ENCODE peak calls at places on chromosomes 5 and 9, in five cellular contexts. L is RWPE1, R is transverse colon, E is prostate gland, C is sigmoid colon. U is an unnamed sample.

GRCh38 chr9:89525673-89526374 is 27.9 kb upstream of the SEMA4D start:
- DNase-seq in L (no peak), R (no peak), C (no peak), E (no peak), U (no peak)

GRCh38 chr5:1879292-1880263 is 3.1 kb downstream of the IRX4 start:
- DNase-seq in L (no peak), E (no peak), R (no peak), C (no peak), U (no peak)

GRCh38 chr5:116482394-116482793 is 92.2 kb downstream of the SEMA6A start:
- DNase-seq in R (no peak), L (no peak), E (no peak), C (no peak), U (no peak)

GRCh38 chr5:107704686-107705389 is 34.1 kb upstream of the EFNA5 start:
- DNase-seq in L (no peak), C (no peak), E (no peak), R (no peak), U (no peak)

GRCh38 chr5:37043693-37044092 is 167.1 kb downstream of the NIPBL start:
- DNase-seq in E (no peak), R (no peak), C (no peak), L (no peak), U (no peak)

GRCh38 chr9:13705356-13705755 is 425.9 kb upstream of the MPDZ start:
- DNase-seq in E (no peak), L (no peak), R (no peak), C (no peak), U (no peak)

GRCh38 chr5:163509288-163510040 is 4.0 kb downstream of the MAT2B start:
- DNase-seq in R (peak; percentile 39), L (peak; percentile 94), C (no peak), E (peak; percentile 38), U (peak; percentile 78)

GRCh38 chr5:158234323-158235158 is 375.6 kb upstream of the CLINT1 start:
- DNase-seq in R (no peak), E (no peak), C (no peak), L (no peak), U (no peak)

GRCh38 chr9:130927995-130928900 is 10.8 kb downstream of the FIBCD1 start:
- DNase-seq in R (peak; percentile 32), C (no peak), E (peak; percentile 34), L (peak; percentile 96), U (peak; percentile 61)

GRCh38 chr9:104386425-104387069 is 117.5 kb upstream of the OR13F1 start:
- DNase-seq in E (no peak), L (peak; percentile 64), C (no peak), R (no peak), U (peak; percentile 5)

GRCh38 chr9:112787942-112788341 is 37.4 kb downstream of the SNX30 start:
- DNase-seq in L (no peak), R (no peak), E (no peak), C (no peak), U (no peak)

GRCh38 chr9:119332522-119332921 is 36.7 kb downstream of the BRINP1 start:
- DNase-seq in R (no peak), L (no peak), C (no peak), E (no peak), U (no peak)

GRCh38 chr5:149532413-149532812 is 18.8 kb downstream of the CSNK1A1 start:
- DNase-seq in R (no peak), C (no peak), L (no peak), E (no peak), U (no peak)

GRCh38 chr5:149528661-149529060 is 22.6 kb downstream of the CSNK1A1 start:
- DNase-seq in L (no peak), C (no peak), E (no peak), R (no peak), U (peak; percentile 18)

GRCh38 chr5:149521739-149522373 is 29.4 kb downstream of the CSNK1A1 start:
- DNase-seq in E (no peak), L (no peak), R (no peak), C (no peak), U (no peak)

GRCh38 chr5:149529463-149529862 is 21.8 kb downstream of the CSNK1A1 start:
- DNase-seq in C (peak; percentile 25), L (no peak), R (no peak), E (no peak), U (no peak)

GRCh38 chr5:149526855-149527590 is 24.2 kb downstream of the CSNK1A1 start:
- DNase-seq in C (no peak), R (no peak), E (no peak), L (no peak), U (no peak)
- H3K27ac ChIP-seq in C (peak overlapping the region; percentile 37), R (peak overlapping the region; percentile 39), E (no peak overlapping the region), L (peak overlapping the region; percentile 60), U (peak overlapping the region; percentile 3)

GRCh38 chr5:104146652-104147051 is 584.1 kb upstream of the NUDT12 start:
- DNase-seq in R (no peak), C (no peak), E (no peak), L (no peak), U (no peak)
- H3K27ac ChIP-seq in R (no peak overlapping the region), C (no peak overlapping the region), E (no peak overlapping the region), L (no peak overlapping the region), U (no peak overlapping the region)

GRCh38 chr5:82297711-82298110 is 19.6 kb upstream of the RPS23 start:
- DNase-seq in L (no peak), C (no peak), R (no peak), E (no peak), U (no peak)
- H3K27ac ChIP-seq in L (no peak overlapping the region), C (no peak overlapping the region), R (no peak overlapping the region), E (no peak overlapping the region), U (no peak overlapping the region)

DNA sequence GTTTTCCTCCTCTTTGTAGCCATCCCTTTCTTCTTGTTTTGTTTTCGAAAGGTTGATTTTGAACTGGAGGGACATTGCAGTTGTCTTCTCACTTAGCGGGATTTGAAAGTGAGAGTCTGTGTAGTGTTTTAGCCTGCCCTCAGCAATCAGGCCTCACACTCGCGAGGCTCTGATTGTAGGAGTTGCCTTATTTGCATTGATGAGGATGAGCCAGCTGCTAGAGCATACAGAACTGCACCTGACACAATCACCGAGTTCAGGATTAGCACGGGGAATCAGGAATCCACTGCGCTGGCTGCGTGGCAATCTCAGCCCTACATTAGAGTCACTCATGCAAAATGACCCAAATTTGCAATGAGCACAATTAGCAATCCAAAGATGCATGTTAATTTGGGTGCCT is 122.5 kb upstream of the TMEM161B start:
- DNase-seq in C (no peak), R (no peak), E (no peak), L (no peak), U (no peak)
- H3K27ac ChIP-seq in C (no peak overlapping the region), R (no peak overlapping the region), E (no peak overlapping the region), L (no peak overlapping the region), U (no peak overlapping the region)

DNA sequence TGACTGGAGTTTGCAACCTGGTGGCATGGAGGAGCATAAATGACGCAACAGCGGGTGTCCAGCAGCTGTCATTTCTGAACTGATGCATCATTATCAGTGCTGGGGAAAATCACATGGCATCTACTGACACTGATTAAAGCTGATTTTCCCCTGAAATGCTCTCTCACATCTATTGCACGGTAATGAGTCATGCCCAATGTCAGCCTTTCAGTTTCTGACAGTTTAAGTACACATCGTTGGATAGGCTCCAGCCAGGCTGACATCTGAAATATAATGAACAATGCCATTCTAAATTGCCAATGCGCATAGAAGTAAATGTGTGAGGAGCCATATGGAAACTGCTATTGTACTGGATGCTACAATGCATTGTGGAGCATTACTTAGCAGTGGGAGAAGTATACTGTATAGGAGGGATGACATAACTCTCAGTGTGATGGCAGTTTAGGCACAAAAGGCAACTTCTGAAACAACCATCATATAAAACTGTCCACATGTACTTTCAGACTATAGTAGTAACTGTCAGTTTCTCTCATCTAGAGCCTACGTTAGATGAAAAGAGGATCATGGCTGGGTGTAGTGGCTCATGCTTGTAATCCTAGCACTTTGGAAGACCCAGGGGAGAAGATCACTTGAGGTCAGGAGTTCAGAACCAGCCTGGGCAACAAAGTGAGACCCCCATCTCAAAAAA is 389.3 kb upstream of the DMAC1 start:
- DNase-seq in C (no peak), E (no peak), L (no peak), R (no peak), U (no peak)
- H3K27ac ChIP-seq in C (no peak overlapping the region), E (no peak overlapping the region), L (no peak overlapping the region), R (no peak overlapping the region), U (no peak overlapping the region)

GRCh38 chr5:59204114-59204897 is 621.4 kb downstream of the RAB3C start:
- DNase-seq in R (no peak), C (no peak), E (no peak), L (no peak), U (no peak)
- H3K27ac ChIP-seq in R (peak overlapping the region; percentile 66), C (peak overlapping the region; percentile 81), E (peak overlapping the region; percentile 47), L (no peak overlapping the region), U (no peak overlapping the region)

DNA sequence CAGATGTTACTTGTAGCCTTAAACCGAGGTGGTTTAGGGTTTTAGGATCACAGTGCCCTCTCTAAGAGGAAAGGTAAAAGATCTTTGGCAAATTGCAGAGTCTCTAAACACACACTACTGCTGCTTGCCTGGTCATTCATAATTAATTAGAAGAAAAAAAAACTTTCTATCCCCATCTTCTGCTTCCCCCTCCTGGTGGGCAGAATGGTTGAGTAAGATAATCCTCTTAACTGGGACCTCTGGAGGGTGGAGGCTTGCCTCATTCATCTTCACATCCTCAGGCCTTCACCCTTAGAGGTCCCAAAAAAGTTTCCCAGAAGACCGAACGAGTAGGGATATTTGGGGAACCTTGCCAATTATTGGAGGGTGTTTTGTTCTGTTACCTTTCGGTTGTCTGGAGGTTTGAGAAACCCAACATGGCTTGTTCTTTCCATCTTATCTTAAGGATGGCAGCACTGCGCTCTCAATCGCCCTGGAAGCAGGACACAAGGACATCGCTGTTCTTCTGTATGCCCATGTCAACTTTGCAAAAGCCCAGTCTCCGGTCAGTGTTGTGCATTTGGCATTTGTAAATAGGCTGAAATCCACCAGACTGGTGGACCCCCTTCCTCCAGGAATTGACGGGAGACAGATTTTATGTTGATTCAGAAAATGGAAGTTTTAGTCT is 97.3 kb upstream of the DMRT1 start:
- DNase-seq in L (no peak), R (no peak), C (no peak), E (no peak), U (no peak)
- H3K27ac ChIP-seq in L (peak overlapping the region; percentile 21), R (peak overlapping the region; percentile 73), C (peak overlapping the region; percentile 93), E (peak overlapping the region; percentile 75), U (no peak overlapping the region)

GRCh38 chr9:114621561-114621960 is 10.5 kb downstream of the TMEM268 start:
- DNase-seq in E (no peak), L (no peak), C (no peak), R (no peak), U (no peak)

GRCh38 chr9:114621975-114622609 is 11.0 kb downstream of the TMEM268 start:
- DNase-seq in C (no peak), L (peak; percentile 51), R (no peak), E (no peak), U (no peak)

GRCh38 chr9:114614373-114614772 is 3.3 kb downstream of the TMEM268 start:
- DNase-seq in L (no peak), C (no peak), R (no peak), E (no peak), U (no peak)

GRCh38 chr9:114616684-114617520 is 5.8 kb downstream of the TMEM268 start:
- DNase-seq in C (peak; percentile 81), L (no peak), R (peak; percentile 83), E (peak; percentile 51), U (no peak)

GRCh38 chr9:114619205-114619758 is 8.2 kb downstream of the TMEM268 start:
- DNase-seq in C (no peak), L (no peak), E (peak; percentile 82), R (no peak), U (no peak)
- H3K27ac ChIP-seq in C (peak overlapping the region; percentile 48), L (no peak overlapping the region), E (peak overlapping the region; percentile 86), R (peak overlapping the region; percentile 69), U (peak overlapping the region; percentile 14)

GRCh38 chr5:34597034-34597433 is 59.1 kb upstream of the RAI14 start:
- DNase-seq in L (no peak), E (no peak), C (no peak), R (no peak), U (no peak)
- H3K27ac ChIP-seq in L (no peak overlapping the region), E (no peak overlapping the region), C (peak overlapping the region; percentile 16), R (peak overlapping the region; percentile 23), U (no peak overlapping the region)